ENCODE peak calls at places on chromosome 14, in six cellular contexts. T is adrenal gland, O is HCT116, A is left ventricle myocardium inferior, S is Peyer's patch, P is endodermal cell. M is an unnamed sample.

GRCh38 chr14:25381498-25381897 is 331.6 kb upstream of the STXBP6 start:
- DNase-seq in S (no peak), A (no peak), P (peak), O (no peak), T (no peak), M (peak)

GRCh38 chr14:20755037-20755436 is 9.3 kb downstream of the EDDM3A start:
- DNase-seq in O (no peak), T (no peak), P (no peak), S (no peak), A (no peak), M (no peak)

GRCh38 chr14:63045612-63046320 is 508 bp upstream of the KCNH5 start:
- DNase-seq in S (no peak), A (no peak), T (no peak), P (peak), O (no peak), M (peak)

GRCh38 chr14:101235872-101236221 is 325.4 kb upstream of the DIO3 start:
- DNase-seq in A (no peak), P (peak), T (no peak), S (no peak), O (no peak), M (peak)

GRCh38 chr14:27553820-27554219 is 956.0 kb upstream of the NOVA1 start:
- DNase-seq in O (no peak), A (no peak), P (no peak), S (no peak), T (no peak), M (no peak)

GRCh38 chr14:32633214-32633864 is 304.2 kb downstream of the AKAP6 start:
- DNase-seq in A (no peak), S (no peak), T (no peak), P (no peak), O (no peak), M (peak)

GRCh38 chr14:32940066-32940651 is 1.5 kb downstream of the NPAS3 start:
- DNase-seq in O (no peak), T (peak), P (no peak), A (no peak), S (no peak), M (peak)

GRCh38 chr14:75875958-75876357 is 105.8 kb downstream of the TGFB3 start:
- DNase-seq in P (no peak), O (no peak), A (no peak), S (no peak), T (no peak), M (no peak)

GRCh38 chr14:99736600-99737371 is 52.7 kb downstream of the CYP46A1 start:
- DNase-seq in T (peak), S (no peak), O (no peak), A (peak), P (no peak), M (no peak)

GRCh38 chr14:103257211-103257962 is 76.7 kb upstream of the EIF5 start:
- DNase-seq in A (no peak), T (no peak), S (no peak), P (no peak), O (no peak), M (no peak)

GRCh38 chr14:100587763-100588411 is 670 bp upstream of the BEGAIN start:
- DNase-seq in P (peak), A (peak), O (no peak), T (no peak), S (no peak), M (no peak)

GRCh38 chr14:68789002-68789797 is 3.7 kb downstream of the ZFP36L1 start:
- DNase-seq in P (peak), A (peak), S (peak), T (peak), O (no peak), M (peak)
- H3K4me3 ChIP-seq in P (peak), A (peak), S (peak), T (no peak), O (peak), M (peak)

GRCh38 chr14:74463697-74464096 is 29.4 kb downstream of the NPC2 start:
- DNase-seq in T (no peak), O (no peak), A (no peak), S (no peak), P (no peak), M (no peak)
- H3K4me3 ChIP-seq in T (no peak), O (no peak), A (no peak), S (no peak), P (no peak), M (no peak)

GRCh38 chr14:106506901-106507305 is 980.5 kb downstream of the TMEM121 start:
- DNase-seq in S (peak), T (no peak), A (no peak), O (no peak), P (no peak), M (no peak)
- H3K4me3 ChIP-seq in S (no peak), T (no peak), A (no peak), O (no peak), P (no peak), M (no peak)

GRCh38 chr14:85934123-85934885 is 404.4 kb downstream of the FLRT2 start:
- DNase-seq in P (no peak), A (no peak), T (peak), O (no peak), S (peak), M (no peak)

GRCh38 chr14:85934886-85935254 is 404.9 kb downstream of the FLRT2 start:
- DNase-seq in P (no peak), O (no peak), T (no peak), S (no peak), A (no peak), M (no peak)
- H3K4me3 ChIP-seq in P (no peak), O (no peak), T (no peak), S (peak), A (peak), M (no peak)

DNA sequence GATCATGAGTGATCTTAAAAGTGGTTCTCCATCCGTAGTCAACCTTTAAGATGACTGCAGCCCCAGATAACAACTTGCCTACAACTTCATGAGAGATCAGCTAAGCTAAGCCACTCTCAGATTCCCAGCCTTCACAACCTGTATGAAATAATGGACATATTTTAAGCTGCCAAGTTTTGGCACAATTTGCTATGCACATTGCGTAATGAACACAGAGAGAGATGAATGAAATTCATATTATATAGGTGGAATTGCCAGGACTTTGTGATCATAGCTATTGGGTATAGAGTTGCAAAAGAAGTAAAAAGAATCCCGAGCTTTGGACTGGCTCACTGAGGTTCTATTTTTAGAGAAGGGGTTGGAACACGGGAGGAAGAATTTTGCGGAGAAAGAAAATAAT is 59.1 kb upstream of the EGLN3 start:
- DNase-seq in O (no peak), S (no peak), P (no peak), T (no peak), A (no peak), M (no peak)
- H3K4me3 ChIP-seq in O (no peak), S (no peak), P (no peak), T (no peak), A (no peak), M (no peak)

GRCh38 chr14:72064501-72064900 is 132.3 kb downstream of the RGS6 start:
- DNase-seq in S (no peak), P (no peak), A (no peak), O (no peak), T (no peak), M (no peak)

GRCh38 chr14:72060460-72060859 is 128.2 kb downstream of the RGS6 start:
- DNase-seq in S (no peak), O (no peak), T (no peak), P (no peak), A (no peak), M (no peak)

GRCh38 chr14:72063761-72064282 is 131.6 kb downstream of the RGS6 start:
- DNase-seq in P (no peak), A (no peak), O (no peak), T (no peak), S (no peak), M (no peak)

GRCh38 chr14:72061718-72062117 is 129.5 kb downstream of the RGS6 start:
- DNase-seq in S (no peak), A (no peak), O (no peak), T (no peak), P (no peak), M (no peak)

GRCh38 chr14:72060917-72061316 is 128.7 kb downstream of the RGS6 start:
- DNase-seq in S (no peak), P (no peak), T (no peak), O (no peak), A (no peak), M (no peak)
- H3K4me3 ChIP-seq in S (no peak), P (no peak), T (no peak), O (no peak), A (no peak), M (no peak)

GRCh38 chr14:52315355-52315718 is 1.2 kb downstream of the PTGER2 start:
- DNase-seq in S (no peak), P (no peak), A (no peak), T (no peak), O (no peak), M (no peak)
- H3K4me3 ChIP-seq in S (peak), P (peak), A (peak), T (no peak), O (no peak), M (peak)

DNA sequence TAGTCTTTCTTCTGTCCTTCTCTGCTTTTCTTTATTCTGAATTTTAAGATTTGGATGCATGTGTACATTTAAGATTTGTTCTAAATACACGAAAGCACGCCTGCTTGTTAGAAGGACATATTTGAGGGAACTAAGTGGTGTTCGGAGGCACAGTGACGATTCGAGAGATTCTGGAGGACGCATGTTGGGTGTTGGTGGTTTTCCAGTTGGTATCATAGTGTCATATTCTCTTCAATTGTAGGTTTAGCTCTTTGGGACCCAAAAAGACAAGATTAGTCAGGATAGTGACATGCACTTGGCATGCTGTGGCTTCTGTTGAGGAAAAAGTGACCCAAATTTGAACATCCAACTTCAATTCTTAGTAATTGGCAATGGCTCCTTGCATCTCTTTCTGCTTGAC is 30.1 kb downstream of the PRKCH start:
- DNase-seq in T (no peak), O (no peak), S (no peak), P (no peak), A (no peak), M (no peak)
- H3K4me3 ChIP-seq in T (no peak), O (no peak), S (no peak), P (no peak), A (no peak), M (no peak)

GRCh38 chr14:50677527-50678063 is 9.5 kb upstream of the SAV1 start:
- DNase-seq in P (no peak), T (no peak), A (no peak), O (peak), S (no peak), M (no peak)

GRCh38 chr14:50679674-50680073 is 11.6 kb upstream of the SAV1 start:
- DNase-seq in P (no peak), S (no peak), O (no peak), A (no peak), T (no peak), M (no peak)

GRCh38 chr14:50675597-50675996 is 7.5 kb upstream of the SAV1 start:
- DNase-seq in S (no peak), O (no peak), P (no peak), A (no peak), T (no peak), M (no peak)

GRCh38 chr14:50676814-50677516 is 8.9 kb upstream of the SAV1 start:
- DNase-seq in S (no peak), A (no peak), P (no peak), O (no peak), T (no peak), M (no peak)

GRCh38 chr14:50678163-50678562 is 10.1 kb upstream of the SAV1 start:
- DNase-seq in A (no peak), O (no peak), S (no peak), T (no peak), P (peak), M (no peak)
- H3K4me3 ChIP-seq in A (no peak), O (peak), S (no peak), T (no peak), P (no peak), M (no peak)

DNA sequence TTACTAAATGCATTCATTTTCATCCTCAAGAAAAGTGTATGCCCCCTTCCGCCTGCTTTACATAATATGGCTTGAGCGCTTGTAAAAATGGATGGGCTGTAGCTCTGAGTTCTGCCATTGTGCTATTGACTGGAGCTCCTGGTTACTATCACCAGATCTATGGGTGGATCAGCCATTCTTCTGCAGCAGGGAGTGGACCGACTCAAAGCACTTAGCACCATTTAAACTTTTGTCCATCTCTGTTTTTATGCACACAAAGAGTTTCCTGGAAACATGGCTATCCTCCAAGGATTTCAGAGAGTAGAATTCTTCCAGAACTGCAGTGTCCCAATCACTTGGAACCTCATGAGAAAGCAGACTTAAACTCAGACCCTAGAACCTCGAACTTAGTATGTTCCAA is 4.5 kb upstream of the NUMB start:
- DNase-seq in P (no peak), T (no peak), O (no peak), A (no peak), S (no peak), M (no peak)
- H3K4me3 ChIP-seq in P (peak), T (no peak), O (no peak), A (peak), S (peak), M (no peak)